ENCODE peak calls at places on chromosomes 2 and 18, in four cellular contexts. G is psoas muscle, M is HCT116, K is spleen. E is an unnamed sample.

GRCh38 chr18:52340466-52341378 is 725 bp downstream of the DCC start:
- DNase-seq in M (no peak), G (no peak), K (no peak), E (no peak)

GRCh38 chr2:238589591-238590460 is 163.1 kb downstream of the ASB1 start:
- DNase-seq in M (no peak), G (no peak), K (no peak), E (no peak)

GRCh38 chr2:143601828-143602227 is 472.6 kb downstream of the ARHGAP15 start:
- DNase-seq in G (no peak), M (no peak), K (no peak), E (no peak)

GRCh38 chr18:61833387-61833786 is 59.4 kb downstream of the RNF152 start:
- DNase-seq in M (no peak), G (no peak), K (no peak), E (no peak)

GRCh38 chr18:57776767-57777166 is 26.3 kb downstream of the ATP8B1 start:
- DNase-seq in G (no peak), K (no peak), M (no peak), E (no peak)

GRCh38 chr2:177783835-177784448 is 288.6 kb downstream of the PDE11A start:
- DNase-seq in K (no peak), M (no peak), G (no peak), E (peak; percentile 15)

GRCh38 chr2:18522484-18523146 is 37.8 kb downstream of the RDH14 start:
- DNase-seq in K (no peak), G (no peak), M (no peak), E (no peak)

GRCh38 chr2:147469471-147469870 is 375.4 kb upstream of the ACVR2A start:
- DNase-seq in G (no peak), K (no peak), M (no peak), E (no peak)

GRCh38 chr2:60819155-60819862 is 62.1 kb upstream of the REL start:
- DNase-seq in M (no peak), G (no peak), K (peak; percentile 89), E (no peak)

DNA sequence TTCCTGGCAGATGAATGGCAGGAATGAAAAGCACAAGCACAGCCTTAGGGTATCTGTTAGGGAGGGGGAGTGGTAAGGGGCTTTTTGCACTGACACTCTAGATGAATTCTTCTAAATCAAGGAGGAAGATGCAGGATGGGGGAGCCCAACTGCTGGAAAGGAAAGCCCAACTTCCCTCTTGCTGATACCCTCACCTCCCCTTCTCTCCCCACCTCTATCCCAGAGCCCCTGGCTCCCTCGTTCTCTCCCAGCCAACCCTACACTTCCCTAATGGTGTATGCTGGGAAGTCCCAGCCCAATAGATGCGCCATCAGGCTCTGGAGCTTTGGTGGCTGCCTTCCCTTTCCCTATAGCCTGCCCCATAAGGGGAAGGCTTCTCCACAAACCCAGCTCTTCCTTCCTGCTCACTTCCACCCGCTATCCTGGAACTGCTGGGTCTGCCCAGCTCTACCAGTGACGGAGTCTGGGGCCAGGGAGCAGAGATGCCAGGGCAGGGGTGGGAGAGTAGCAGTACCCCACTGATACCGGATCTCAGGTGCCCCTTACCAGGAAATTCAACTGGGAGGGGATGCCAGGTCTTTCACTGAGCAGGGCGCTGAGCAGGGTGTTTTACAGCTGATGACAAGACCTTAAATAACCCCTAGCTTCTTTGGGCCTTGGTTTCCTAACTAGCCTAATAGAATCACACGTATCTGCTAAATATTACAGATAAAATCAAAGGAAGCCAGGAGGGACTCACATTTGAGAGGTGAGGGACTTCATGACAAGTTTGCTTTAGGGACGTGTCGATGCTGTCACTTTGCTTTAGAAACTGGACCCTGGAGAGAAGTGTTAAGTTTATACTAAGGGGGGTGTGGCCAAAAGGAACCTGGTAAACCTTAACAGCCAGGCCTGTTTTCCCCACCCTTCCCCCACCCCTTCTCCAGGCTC is 82.6 kb downstream of the DNMT3A start:
- DNase-seq in M (no peak), K (no peak), G (peak; percentile 7), E (no peak)
- H3K4me3 ChIP-seq in M (no peak overlapping the region), K (no peak overlapping the region), G (no peak overlapping the region), E (no peak overlapping the region)

DNA sequence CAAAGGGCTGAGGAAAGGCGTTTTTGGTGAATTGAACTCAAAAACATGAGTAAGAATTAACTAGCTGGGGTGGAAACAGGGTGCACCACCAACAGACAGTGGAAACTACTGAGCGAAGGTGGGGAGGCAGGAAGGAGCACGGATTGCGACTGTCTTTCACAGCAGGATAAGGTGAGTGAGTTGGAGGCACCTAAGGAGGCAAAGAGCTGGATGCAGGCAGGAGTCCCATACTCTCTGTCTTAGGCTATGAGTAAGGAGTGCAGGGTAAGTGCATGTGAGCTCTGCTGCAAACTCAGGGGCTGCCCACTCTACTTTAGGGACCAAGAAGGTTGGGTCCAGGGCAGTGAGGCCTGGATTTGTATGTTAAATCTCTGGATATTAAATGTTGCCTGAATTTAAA is 333.1 kb upstream of the ZNF521 start:
- DNase-seq in M (no peak), K (no peak), G (no peak), E (no peak)
- H3K27ac ChIP-seq in M (no peak overlapping the region), K (no peak overlapping the region), G (no peak overlapping the region), E (no peak overlapping the region)

GRCh38 chr2:157760949-157761348 is 115.2 kb downstream of the ACVR1 start:
- DNase-seq in M (no peak), G (no peak), K (no peak), E (no peak)
- H3K36me3 ChIP-seq in M (peaks cover 5% of the 10 kb centered on the region), G (peaks cover 88% of the 10 kb centered on the region), K (no peaks in the 10 kb centered on the region), E (peaks cover 41% of the 10 kb centered on the region)

GRCh38 chr2:64862001-64862397 is 127.2 kb upstream of the SLC1A4 start:
- DNase-seq in G (no peak), M (no peak), K (no peak), E (no peak)
- H3K4me3 ChIP-seq in G (no peak overlapping the region), M (no peak overlapping the region), K (no peak overlapping the region), E (no peak overlapping the region)

DNA sequence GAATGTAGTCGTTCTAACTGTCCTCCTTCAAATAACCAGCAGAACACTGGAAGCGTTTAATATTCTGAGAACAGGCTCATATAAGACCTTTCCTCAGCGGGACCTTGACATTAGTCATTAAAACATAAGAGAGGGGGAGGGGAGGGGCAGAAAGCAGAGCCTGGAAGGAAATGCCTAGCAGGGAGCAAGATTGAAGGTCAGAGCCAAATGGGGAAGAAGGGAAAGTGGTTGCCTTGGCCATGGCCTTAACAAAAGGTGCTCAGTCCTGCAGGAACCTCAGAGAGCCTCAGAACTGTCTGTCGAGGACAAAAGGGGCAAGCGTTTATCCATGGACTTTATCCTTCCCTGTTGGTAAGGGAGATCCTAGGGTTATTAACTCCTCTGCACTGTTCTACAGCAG is 851 bp upstream of the PLA2R1 start:
- DNase-seq in M (no peak), K (no peak), G (no peak), E (no peak)
- H3K27ac ChIP-seq in M (no peak overlapping the region), K (no peak overlapping the region), G (no peak overlapping the region), E (no peak overlapping the region)

GRCh38 chr2:202278944-202279343 is 13.4 kb downstream of the NOP58 start:
- DNase-seq in M (no peak), K (no peak), G (no peak), E (no peak)
- H3K36me3 ChIP-seq in M (peaks cover 82% of the 10 kb centered on the region), K (peaks cover 10% of the 10 kb centered on the region), G (peaks cover 64% of the 10 kb centered on the region), E (peaks cover 87% of the 10 kb centered on the region)

GRCh38 chr2:98040331-98040939 is 44.7 kb upstream of the TMEM131 start:
- DNase-seq in M (no peak), K (no peak), G (no peak), E (no peak)
- H3K4me3 ChIP-seq in M (no peak overlapping the region), K (no peak overlapping the region), G (no peak overlapping the region), E (no peak overlapping the region)

GRCh38 chr2:101083613-101084012 is 67.6 kb downstream of the TBC1D8 start:
- DNase-seq in K (no peak), M (no peak), G (no peak), E (no peak)
- H3K27ac ChIP-seq in K (no peak overlapping the region), M (no peak overlapping the region), G (no peak overlapping the region), E (no peak overlapping the region)

GRCh38 chr2:128016620-128017019 is 11.2 kb downstream of the SAP130 start:
- DNase-seq in K (no peak), G (no peak), M (no peak), E (no peak)

GRCh38 chr2:128017561-128017960 is 10.3 kb downstream of the SAP130 start:
- DNase-seq in G (no peak), M (no peak), K (no peak), E (no peak)
- H3K36me3 ChIP-seq in G (peaks cover 66% of the 10 kb centered on the region), M (peaks cover 27% of the 10 kb centered on the region), K (peaks cover 3% of the 10 kb centered on the region), E (peaks cover 67% of the 10 kb centered on the region)